ENCODE peak calls at places on chromosomes 3 and 15, in six cellular contexts. One of them, this sample, is unnamed.

GRCh38 chr15:57330619-57331018 is 45.7 kb upstream of the CGNL1 start:
- DNase-seq in activated naive CD8-positive, alpha-beta T cell treated with anti-CD3 and anti-CD28 coated beads, Interleukin-2, amount 50 U/mL, for 24 hours: no peak
- DNase-seq in Right ventricle myocardium superior: no peak
- DNase-seq in posterior cingulate gyrus: no peak
- DNase-seq in ascending aorta: no peak
- DNase-seq in activated CD4-positive, alpha-beta T cell treated with anti-CD3 and anti-CD28 coated beads, Interleukin-2, amount 50 U/mL, for 1 hour: no peak
- DNase-seq in this sample: no peak

GRCh38 chr3:18264331-18264730 is 160.8 kb downstream of the SATB1 start:
- DNase-seq in Right ventricle myocardium superior: no peak
- DNase-seq in activated naive CD8-positive, alpha-beta T cell treated with anti-CD3 and anti-CD28 coated beads, Interleukin-2, amount 50 U/mL, for 24 hours: no peak
- DNase-seq in activated CD4-positive, alpha-beta T cell treated with anti-CD3 and anti-CD28 coated beads, Interleukin-2, amount 50 U/mL, for 1 hour: no peak
- DNase-seq in ascending aorta: no peak
- DNase-seq in posterior cingulate gyrus: peak
- DNase-seq in this sample: no peak

GRCh38 chr3:88574210-88574609 is 424.5 kb downstream of the C3orf38 start:
- DNase-seq in activated CD4-positive, alpha-beta T cell treated with anti-CD3 and anti-CD28 coated beads, Interleukin-2, amount 50 U/mL, for 1 hour: no peak
- DNase-seq in posterior cingulate gyrus: no peak
- DNase-seq in activated naive CD8-positive, alpha-beta T cell treated with anti-CD3 and anti-CD28 coated beads, Interleukin-2, amount 50 U/mL, for 24 hours: no peak
- DNase-seq in ascending aorta: no peak
- DNase-seq in Right ventricle myocardium superior: no peak
- DNase-seq in this sample: no peak

GRCh38 chr3:179668429-179668828 is 15.6 kb downstream of the USP13 start:
- DNase-seq in activated naive CD8-positive, alpha-beta T cell treated with anti-CD3 and anti-CD28 coated beads, Interleukin-2, amount 50 U/mL, for 24 hours: no peak
- DNase-seq in posterior cingulate gyrus: no peak
- DNase-seq in activated CD4-positive, alpha-beta T cell treated with anti-CD3 and anti-CD28 coated beads, Interleukin-2, amount 50 U/mL, for 1 hour: no peak
- DNase-seq in ascending aorta: no peak
- DNase-seq in Right ventricle myocardium superior: no peak
- DNase-seq in this sample: no peak

GRCh38 chr3:180743813-180744212 is 64.5 kb upstream of the CCDC39 start:
- DNase-seq in activated CD4-positive, alpha-beta T cell treated with anti-CD3 and anti-CD28 coated beads, Interleukin-2, amount 50 U/mL, for 1 hour: no peak
- DNase-seq in Right ventricle myocardium superior: no peak
- DNase-seq in ascending aorta: no peak
- DNase-seq in posterior cingulate gyrus: no peak
- DNase-seq in activated naive CD8-positive, alpha-beta T cell treated with anti-CD3 and anti-CD28 coated beads, Interleukin-2, amount 50 U/mL, for 24 hours: no peak
- DNase-seq in this sample: no peak

GRCh38 chr15:29208352-29208751 is 61.3 kb downstream of the NSMCE3 start:
- DNase-seq in activated CD4-positive, alpha-beta T cell treated with anti-CD3 and anti-CD28 coated beads, Interleukin-2, amount 50 U/mL, for 1 hour: no peak
- DNase-seq in posterior cingulate gyrus: no peak
- DNase-seq in ascending aorta: no peak
- DNase-seq in Right ventricle myocardium superior: no peak
- DNase-seq in activated naive CD8-positive, alpha-beta T cell treated with anti-CD3 and anti-CD28 coated beads, Interleukin-2, amount 50 U/mL, for 24 hours: no peak
- DNase-seq in this sample: no peak

GRCh38 chr3:185250247-185250646 is 3.6 kb downstream of the EHHADH start:
- DNase-seq in activated naive CD8-positive, alpha-beta T cell treated with anti-CD3 and anti-CD28 coated beads, Interleukin-2, amount 50 U/mL, for 24 hours: no peak
- DNase-seq in activated CD4-positive, alpha-beta T cell treated with anti-CD3 and anti-CD28 coated beads, Interleukin-2, amount 50 U/mL, for 1 hour: no peak
- DNase-seq in ascending aorta: no peak
- DNase-seq in posterior cingulate gyrus: no peak
- DNase-seq in Right ventricle myocardium superior: no peak
- DNase-seq in this sample: no peak

GRCh38 chr3:14145670-14146380 is 21.0 kb downstream of the TMEM43 start:
- DNase-seq in ascending aorta: no peak
- DNase-seq in Right ventricle myocardium superior: no peak
- DNase-seq in activated CD4-positive, alpha-beta T cell treated with anti-CD3 and anti-CD28 coated beads, Interleukin-2, amount 50 U/mL, for 1 hour: no peak
- DNase-seq in posterior cingulate gyrus: no peak
- DNase-seq in activated naive CD8-positive, alpha-beta T cell treated with anti-CD3 and anti-CD28 coated beads, Interleukin-2, amount 50 U/mL, for 24 hours: no peak
- DNase-seq in this sample: no peak

GRCh38 chr3:78066287-78066686 is 1026.4 kb downstream of the ROBO2 start:
- DNase-seq in posterior cingulate gyrus: no peak
- DNase-seq in activated CD4-positive, alpha-beta T cell treated with anti-CD3 and anti-CD28 coated beads, Interleukin-2, amount 50 U/mL, for 1 hour: no peak
- DNase-seq in Right ventricle myocardium superior: no peak
- DNase-seq in activated naive CD8-positive, alpha-beta T cell treated with anti-CD3 and anti-CD28 coated beads, Interleukin-2, amount 50 U/mL, for 24 hours: no peak
- DNase-seq in ascending aorta: no peak
- DNase-seq in this sample: no peak

GRCh38 chr3:134075568-134075825 is 45.8 kb upstream of the SLCO2A1 start:
- DNase-seq in activated naive CD8-positive, alpha-beta T cell treated with anti-CD3 and anti-CD28 coated beads, Interleukin-2, amount 50 U/mL, for 24 hours: no peak
- DNase-seq in posterior cingulate gyrus: no peak
- DNase-seq in activated CD4-positive, alpha-beta T cell treated with anti-CD3 and anti-CD28 coated beads, Interleukin-2, amount 50 U/mL, for 1 hour: no peak
- DNase-seq in Right ventricle myocardium superior: no peak
- DNase-seq in ascending aorta: no peak
- DNase-seq in this sample: no peak

GRCh38 chr3:122758877-122759670 is 34.6 kb downstream of the HSPBAP1 start:
- DNase-seq in activated naive CD8-positive, alpha-beta T cell treated with anti-CD3 and anti-CD28 coated beads, Interleukin-2, amount 50 U/mL, for 24 hours: no peak
- DNase-seq in activated CD4-positive, alpha-beta T cell treated with anti-CD3 and anti-CD28 coated beads, Interleukin-2, amount 50 U/mL, for 1 hour: no peak
- DNase-seq in ascending aorta: no peak
- DNase-seq in posterior cingulate gyrus: no peak
- DNase-seq in Right ventricle myocardium superior: no peak
- DNase-seq in this sample: peak

GRCh38 chr3:194103475-194103874 is 32.5 kb upstream of the HES1 start:
- DNase-seq in activated naive CD8-positive, alpha-beta T cell treated with anti-CD3 and anti-CD28 coated beads, Interleukin-2, amount 50 U/mL, for 24 hours: no peak
- DNase-seq in Right ventricle myocardium superior: no peak
- DNase-seq in posterior cingulate gyrus: no peak
- DNase-seq in activated CD4-positive, alpha-beta T cell treated with anti-CD3 and anti-CD28 coated beads, Interleukin-2, amount 50 U/mL, for 1 hour: peak
- DNase-seq in ascending aorta: no peak
- DNase-seq in this sample: no peak

GRCh38 chr15:30670056-30670455 is 44.1 kb downstream of the ARHGAP11B start:
- DNase-seq in posterior cingulate gyrus: no peak
- DNase-seq in activated CD4-positive, alpha-beta T cell treated with anti-CD3 and anti-CD28 coated beads, Interleukin-2, amount 50 U/mL, for 1 hour: no peak
- DNase-seq in ascending aorta: no peak
- DNase-seq in Right ventricle myocardium superior: no peak
- DNase-seq in activated naive CD8-positive, alpha-beta T cell treated with anti-CD3 and anti-CD28 coated beads, Interleukin-2, amount 50 U/mL, for 24 hours: no peak
- DNase-seq in this sample: no peak